ENCODE peak calls at places on chromosome 3, in five cellular contexts. N is CD8-positive, alpha-beta memory T cell; H is CD4-positive, alpha-beta T cell; Y is ascending aorta; T is tibial artery. E is an unnamed sample.

GRCh38 chr3:4438296-4438695 is 28.8 kb downstream of the SUMF1 start:
- DNase-seq in N (no peak), H (no peak), Y (no peak), T (no peak), E (no peak)

GRCh38 chr3:45612918-45613602 is 18.5 kb downstream of the LIMD1 start:
- DNase-seq in N (no peak), H (no peak), Y (no peak), T (no peak), E (no peak)

GRCh38 chr3:78659386-78659987 is 1108.3 kb downstream of the ROBO1 start:
- DNase-seq in N (no peak), H (no peak), Y (no peak), T (no peak), E (no peak)

GRCh38 chr3:44478606-44479094 is 1.2 kb upstream of the ZNF445 start:
- DNase-seq in N (no peak), H (no peak), Y (no peak), T (no peak), E (no peak)

GRCh38 chr3:31004025-31004678 is 109.7 kb upstream of the GADL1 start:
- DNase-seq in N (no peak), H (no peak), Y (no peak), T (no peak), E (no peak)

GRCh38 chr3:53213276-53213675 is 42.5 kb downstream of the TKT start:
- DNase-seq in N (no peak), H (no peak), Y (no peak), T (no peak), E (no peak)

GRCh38 chr3:140167600-140168281 is 232.8 kb downstream of the CLSTN2 start:
- DNase-seq in N (no peak), H (no peak), Y (no peak), T (no peak), E (no peak)

GRCh38 chr3:167626490-167626889 is 27.3 kb downstream of the WDR49 start:
- DNase-seq in N (no peak), H (no peak), Y (no peak), T (no peak), E (no peak)

GRCh38 chr3:59237121-59237520 is 187.3 kb upstream of the CFAP20DC start:
- DNase-seq in N (no peak), H (no peak), Y (no peak), T (no peak), E (no peak)

GRCh38 chr3:51974963-51975856 is at the start of gene ABHD14A:
- DNase-seq in N (peak; percentile 84), H (peak; percentile 62), Y (no peak), T (peak; percentile 56), E (peak; percentile 69)

GRCh38 chr3:69115731-69116130 is 6.7 kb downstream of the LMOD3 start:
- DNase-seq in N (no peak), H (no peak), Y (no peak), T (no peak), E (no peak)

GRCh38 chr3:53713626-53714025 is 132.6 kb downstream of the CHDH start:
- DNase-seq in N (no peak), H (no peak), Y (no peak), T (no peak), E (no peak)

GRCh38 chr3:51642462-51642861 is 28.6 kb upstream of the TEX264 start:
- DNase-seq in N (no peak), H (no peak), Y (no peak), T (no peak), E (no peak)

GRCh38 chr3:55650011-55650410 is 162.9 kb upstream of the WNT5A start:
- DNase-seq in N (no peak), H (no peak), Y (no peak), T (no peak), E (no peak)

GRCh38 chr3:129386984-129387383 is 41.5 kb downstream of the EFCAB12 start:
- DNase-seq in N (no peak), H (no peak), Y (no peak), T (no peak), E (no peak)

GRCh38 chr3:186938716-186939115 is 8.4 kb downstream of the ST6GAL1 start:
- DNase-seq in N (no peak), H (no peak), Y (peak; percentile 47), T (peak; percentile 58), E (no peak)

GRCh38 chr3:50536471-50537180 is 30.9 kb downstream of the C3orf18 start:
- DNase-seq in N (no peak), H (no peak), Y (no peak), T (no peak), E (no peak)

GRCh38 chr3:142239421-142239820 is 14.0 kb upstream of the GK5 start:
- DNase-seq in N (no peak), H (no peak), Y (no peak), T (no peak), E (no peak)

GRCh38 chr3:136151219-136151618 is 44.9 kb downstream of the MSL2 start:
- DNase-seq in N (no peak), H (no peak), Y (no peak), T (no peak), E (no peak)

DNA sequence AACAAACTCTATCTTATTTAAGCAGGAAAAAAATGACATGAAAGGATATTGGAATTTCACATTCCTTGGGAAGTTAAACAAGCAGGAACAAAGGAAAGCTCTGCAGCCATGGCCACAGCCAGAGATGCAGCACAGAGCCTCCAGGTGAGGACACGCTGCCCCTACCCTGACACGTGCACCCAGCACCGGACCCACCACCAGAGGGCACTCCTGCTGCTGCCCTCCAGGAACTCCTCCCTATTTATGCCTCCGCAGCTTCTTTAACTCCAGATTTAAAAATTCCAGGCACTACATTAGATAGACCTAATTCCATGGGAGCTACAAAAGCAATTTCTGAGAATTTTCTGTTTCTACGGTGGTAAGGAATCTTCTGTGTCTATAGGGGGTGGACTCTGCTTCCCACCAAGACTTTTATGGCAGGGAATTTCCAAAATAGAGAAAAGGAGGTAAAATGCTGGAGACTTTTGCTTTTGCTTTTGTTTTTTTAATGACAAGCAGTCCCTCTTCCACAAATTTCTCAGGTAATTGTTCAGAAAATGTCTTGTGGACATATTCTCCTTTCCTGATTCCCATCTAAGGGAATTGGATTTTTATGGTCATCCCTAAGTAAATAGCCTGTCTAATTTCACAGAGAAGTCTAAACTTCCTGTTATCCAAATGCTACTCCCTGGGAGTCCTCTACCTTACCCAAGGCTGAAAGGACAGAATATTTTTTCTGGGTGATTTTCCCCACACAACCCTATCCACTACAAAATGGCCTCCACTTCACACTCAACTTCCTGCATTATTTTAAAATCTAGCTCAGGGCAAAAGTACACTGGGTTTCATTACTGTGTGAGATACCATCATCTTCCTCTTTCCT is 77.3 kb upstream of the ABI3BP start:
- DNase-seq in N (peak; percentile 57), H (peak; percentile 66), Y (no peak), T (no peak), E (peak; percentile 3)
- H3K27ac ChIP-seq in N (no peak overlapping the region), H (no peak overlapping the region), Y (peak overlapping the region; percentile 35), T (peak overlapping the region; percentile 38), E (no peak overlapping the region)

DNA sequence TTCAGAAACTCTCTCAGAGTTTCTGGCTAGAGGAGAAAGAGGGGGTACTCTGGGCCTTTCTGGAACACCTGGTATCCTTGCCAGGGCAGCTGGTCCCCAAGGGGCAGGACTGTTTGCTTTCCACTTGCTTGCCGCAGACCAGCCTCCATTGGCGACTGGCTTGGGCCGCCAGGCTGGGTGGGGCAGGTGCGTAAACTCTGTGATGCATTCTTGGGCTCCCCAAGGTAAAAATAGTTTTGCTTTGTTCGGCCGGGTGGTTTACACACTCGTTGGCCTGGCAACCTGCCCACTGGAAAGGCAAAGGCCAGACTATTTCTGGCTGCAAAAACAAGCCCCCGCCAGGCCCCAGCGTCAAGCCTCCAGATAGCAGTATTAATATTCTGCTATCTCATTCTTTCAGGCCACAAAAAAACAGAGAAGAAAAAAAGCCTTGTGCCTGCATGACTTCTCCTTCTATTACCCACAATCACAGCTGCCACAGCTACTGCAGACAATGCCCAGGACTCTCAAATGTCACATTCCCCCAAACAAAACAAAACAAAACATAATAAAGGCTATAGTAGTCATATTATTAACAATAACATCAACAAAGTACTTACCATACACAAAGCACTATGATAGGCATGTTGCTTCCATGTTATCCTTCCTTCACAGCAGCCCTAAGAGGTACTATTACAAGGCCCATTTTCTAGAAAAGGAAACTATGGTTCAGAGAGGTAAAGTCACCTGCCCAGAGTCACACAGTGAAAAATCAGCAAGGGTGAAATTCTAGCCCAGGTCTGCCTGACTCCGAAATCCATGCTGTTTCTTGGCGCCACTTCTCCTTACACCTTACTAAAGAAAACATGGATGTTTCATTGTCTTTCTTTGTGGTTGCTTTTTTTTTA is 14.0 kb upstream of the SSUH2 start:
- DNase-seq in N (no peak), H (no peak), Y (peak; percentile 69), T (peak; percentile 77), E (no peak)
- H3K27ac ChIP-seq in N (no peak overlapping the region), H (no peak overlapping the region), Y (peak overlapping the region; percentile 76), T (peak overlapping the region; percentile 61), E (no peak overlapping the region)

DNA sequence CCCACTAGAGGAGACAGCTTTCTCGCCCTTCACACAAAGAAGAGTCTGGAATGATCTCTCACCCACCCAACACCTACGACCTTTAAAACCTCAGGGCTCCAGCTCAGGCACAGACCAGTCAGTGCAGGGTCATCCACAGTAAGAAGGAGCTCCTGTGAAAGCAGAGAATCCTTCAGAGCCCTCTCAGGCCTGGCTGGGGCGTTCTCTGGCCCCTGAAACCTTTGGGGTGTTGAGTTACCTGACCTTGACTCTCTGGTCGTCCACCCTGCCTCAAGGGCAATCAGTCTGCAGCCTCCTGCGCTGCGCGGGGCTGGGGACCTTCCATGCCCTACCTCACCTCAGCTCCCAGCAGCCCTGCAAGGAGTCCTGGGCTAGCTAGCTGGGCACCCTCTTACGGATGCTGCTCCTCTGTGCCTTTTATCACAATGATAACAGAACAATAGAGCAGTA is 106.2 kb downstream of the ADCY5 start:
- DNase-seq in N (peak; percentile 31), H (no peak), Y (no peak), T (no peak), E (no peak)
- H3K27ac ChIP-seq in N (no peak overlapping the region), H (no peak overlapping the region), Y (peak overlapping the region; percentile 65), T (peak overlapping the region; percentile 26), E (no peak overlapping the region)

DNA sequence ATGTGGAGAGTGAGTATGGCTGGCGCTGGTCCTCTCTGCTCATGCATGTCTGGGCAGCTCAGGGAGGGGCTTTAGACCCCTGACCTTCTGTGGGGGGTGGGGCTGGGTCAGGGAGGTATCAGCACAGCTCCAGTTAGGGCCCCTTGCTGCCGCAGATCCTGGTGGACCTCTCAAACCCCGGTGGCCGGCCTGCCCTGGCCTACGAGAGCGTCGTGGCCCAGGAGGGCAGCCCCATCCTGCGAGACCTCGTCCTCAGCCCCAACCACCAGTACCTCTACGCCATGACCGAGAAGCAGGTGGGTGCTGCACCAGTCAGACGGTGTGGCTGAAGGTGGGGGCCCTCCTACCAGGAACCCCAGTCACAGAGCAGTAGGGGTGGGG is 20.2 kb downstream of the PLXNA1 start:
- DNase-seq in N (no peak), H (no peak), Y (no peak), T (no peak), E (no peak)
- H3K27ac ChIP-seq in N (no peak overlapping the region), H (no peak overlapping the region), Y (peak overlapping the region; percentile 95), T (peak overlapping the region; percentile 73), E (no peak overlapping the region)

GRCh38 chr3:159732172-159733111 is 256.2 kb upstream of the IL12A start:
- DNase-seq in N (no peak), H (no peak), Y (no peak), T (no peak), E (no peak)

GRCh38 chr3:159731254-159731653 is 257.4 kb upstream of the IL12A start:
- DNase-seq in N (no peak), H (no peak), Y (no peak), T (no peak), E (no peak)

GRCh38 chr3:159734681-159735080 is 254.0 kb upstream of the IL12A start:
- DNase-seq in N (no peak), H (no peak), Y (no peak), T (no peak), E (no peak)

GRCh38 chr3:159727506-159727905 is 261.1 kb upstream of the IL12A start:
- DNase-seq in N (no peak), H (no peak), Y (no peak), T (no peak), E (no peak)

GRCh38 chr3:159733194-159733860 is 255.3 kb upstream of the IL12A start:
- DNase-seq in N (no peak), H (no peak), Y (no peak), T (no peak), E (no peak)
- H3K27ac ChIP-seq in N (no peak overlapping the region), H (no peak overlapping the region), Y (peak overlapping the region; percentile 45), T (peak overlapping the region; percentile 36), E (no peak overlapping the region)